ENCODE peak calls at places on chromosomes 11 and 22, in five cellular contexts. One of them, this sample, is unnamed.

GRCh38 chr11:27373856-27374602 is 11.0 kb upstream of the CCDC34 start:
- DNase-seq in SK-N-SH: no peak
- DNase-seq in Peyer's patch: no peak
- DNase-seq in lung: no peak
- DNase-seq in hepatocyte: no peak
- DNase-seq in this sample: no peak

GRCh38 chr11:35006389-35007128 is 90.1 kb downstream of the PDHX start:
- DNase-seq in lung: no peak
- DNase-seq in hepatocyte: no peak
- DNase-seq in SK-N-SH: no peak
- DNase-seq in Peyer's patch: no peak
- DNase-seq in this sample: no peak

GRCh38 chr11:74838188-74838587 is 89.5 kb downstream of the RNF169 start:
- DNase-seq in lung: peak; percentile 5
- DNase-seq in SK-N-SH: no peak
- DNase-seq in hepatocyte: no peak
- DNase-seq in Peyer's patch: no peak
- DNase-seq in this sample: no peak

GRCh38 chr11:65121447-65121864 is 478 bp downstream of the FAU start:
- DNase-seq in SK-N-SH: no peak
- DNase-seq in Peyer's patch: peak; percentile 74
- DNase-seq in hepatocyte: peak; percentile 72
- DNase-seq in lung: no peak
- DNase-seq in this sample: peak; percentile 61

GRCh38 chr22:43471186-43471585 is 59.4 kb downstream of the MPPED1 start:
- DNase-seq in SK-N-SH: no peak
- DNase-seq in hepatocyte: no peak
- DNase-seq in Peyer's patch: no peak
- DNase-seq in lung: no peak
- DNase-seq in this sample: no peak

GRCh38 chr22:31350410-31350863 is 4.3 kb upstream of the PATZ1 start:
- DNase-seq in SK-N-SH: peak; percentile 89
- DNase-seq in Peyer's patch: no peak
- DNase-seq in hepatocyte: peak; percentile 58
- DNase-seq in lung: no peak
- DNase-seq in this sample: no peak

GRCh38 chr22:28207281-28208030 is 288.4 kb upstream of the PITPNB start:
- DNase-seq in hepatocyte: no peak
- DNase-seq in Peyer's patch: no peak
- DNase-seq in SK-N-SH: no peak
- DNase-seq in lung: no peak
- DNase-seq in this sample: no peak

GRCh38 chr11:71203681-71204080 is 48.7 kb downstream of the SHANK2 start:
- DNase-seq in Peyer's patch: peak; percentile 38
- DNase-seq in lung: no peak
- DNase-seq in SK-N-SH: no peak
- DNase-seq in hepatocyte: no peak
- DNase-seq in this sample: peak; percentile 21

GRCh38 chr11:89293966-89294679 is 116.4 kb downstream of the TYR start:
- DNase-seq in hepatocyte: peak; percentile 11
- DNase-seq in Peyer's patch: peak; percentile 38
- DNase-seq in SK-N-SH: no peak
- DNase-seq in lung: no peak
- DNase-seq in this sample: peak; percentile 23

GRCh38 chr22:44365832-44366231 is 53.1 kb upstream of the SHISAL1 start:
- DNase-seq in Peyer's patch: peak; percentile 13
- DNase-seq in lung: no peak
- DNase-seq in SK-N-SH: no peak
- DNase-seq in hepatocyte: no peak
- DNase-seq in this sample: peak; percentile 12

GRCh38 chr22:28151241-28151640 is 232.2 kb upstream of the PITPNB start:
- DNase-seq in SK-N-SH: no peak
- DNase-seq in Peyer's patch: no peak
- DNase-seq in hepatocyte: peak; percentile 30
- DNase-seq in lung: no peak
- DNase-seq in this sample: no peak

GRCh38 chr22:19446603-19447387 is 716 bp downstream of the C22orf39 start:
- DNase-seq in SK-N-SH: no peak
- DNase-seq in Peyer's patch: no peak
- DNase-seq in hepatocyte: no peak
- DNase-seq in lung: no peak
- DNase-seq in this sample: no peak

GRCh38 chr11:79273781-79274180 is 167.0 kb downstream of the TENM4 start:
- DNase-seq in lung: no peak
- DNase-seq in hepatocyte: no peak
- DNase-seq in Peyer's patch: no peak
- DNase-seq in SK-N-SH: no peak
- DNase-seq in this sample: no peak

GRCh38 chr11:8387693-8388092 is 124.0 kb upstream of the LMO1 start:
- DNase-seq in lung: no peak
- DNase-seq in SK-N-SH: no peak
- DNase-seq in Peyer's patch: no peak
- DNase-seq in hepatocyte: no peak
- DNase-seq in this sample: no peak

GRCh38 chr11:12494699-12495098 is 117.3 kb downstream of the PARVA start:
- DNase-seq in lung: no peak
- DNase-seq in SK-N-SH: no peak
- DNase-seq in Peyer's patch: no peak
- DNase-seq in hepatocyte: no peak
- DNase-seq in this sample: no peak

GRCh38 chr22:45493286-45493771 is 9.4 kb upstream of the FBLN1 start:
- DNase-seq in hepatocyte: no peak
- DNase-seq in Peyer's patch: no peak
- DNase-seq in lung: no peak
- DNase-seq in SK-N-SH: peak; percentile 5
- DNase-seq in this sample: no peak

GRCh38 chr11:60844045-60844869 is 2.3 kb downstream of the CCDC86 start:
- DNase-seq in hepatocyte: no peak
- DNase-seq in lung: no peak
- DNase-seq in SK-N-SH: no peak
- DNase-seq in Peyer's patch: no peak
- DNase-seq in this sample: no peak

GRCh38 chr11:130151196-130151595 is 8.4 kb upstream of the ST14 start:
- DNase-seq in lung: no peak
- DNase-seq in SK-N-SH: no peak
- DNase-seq in hepatocyte: no peak
- DNase-seq in Peyer's patch: no peak
- DNase-seq in this sample: no peak

GRCh38 chr11:18749681-18750319 is 23.8 kb upstream of the IGSF22 start:
- DNase-seq in SK-N-SH: peak; percentile 38
- DNase-seq in hepatocyte: peak; percentile 50
- DNase-seq in lung: no peak
- DNase-seq in Peyer's patch: no peak
- DNase-seq in this sample: no peak

GRCh38 chr22:24076091-24076867 is 65.2 kb downstream of the CABIN1 start:
- DNase-seq in hepatocyte: no peak
- DNase-seq in Peyer's patch: no peak
- DNase-seq in SK-N-SH: no peak
- DNase-seq in lung: no peak
- DNase-seq in this sample: no peak

GRCh38 chr11:93490996-93491618 is 52.1 kb downstream of the SMCO4 start:
- DNase-seq in Peyer's patch: no peak
- DNase-seq in hepatocyte: no peak
- DNase-seq in lung: no peak
- DNase-seq in SK-N-SH: no peak
- DNase-seq in this sample: no peak

GRCh38 chr22:45318168-45318557 is 8.4 kb downstream of the FAM118A start:
- DNase-seq in lung: peak; percentile 56
- DNase-seq in SK-N-SH: peak; percentile 75
- DNase-seq in Peyer's patch: no peak
- DNase-seq in hepatocyte: peak; percentile 84
- DNase-seq in this sample: no peak

GRCh38 chr11:118211006-118211405 is 13.8 kb downstream of the JAML start:
- DNase-seq in lung: no peak
- DNase-seq in Peyer's patch: no peak
- DNase-seq in hepatocyte: no peak
- DNase-seq in SK-N-SH: no peak
- DNase-seq in this sample: no peak

DNA sequence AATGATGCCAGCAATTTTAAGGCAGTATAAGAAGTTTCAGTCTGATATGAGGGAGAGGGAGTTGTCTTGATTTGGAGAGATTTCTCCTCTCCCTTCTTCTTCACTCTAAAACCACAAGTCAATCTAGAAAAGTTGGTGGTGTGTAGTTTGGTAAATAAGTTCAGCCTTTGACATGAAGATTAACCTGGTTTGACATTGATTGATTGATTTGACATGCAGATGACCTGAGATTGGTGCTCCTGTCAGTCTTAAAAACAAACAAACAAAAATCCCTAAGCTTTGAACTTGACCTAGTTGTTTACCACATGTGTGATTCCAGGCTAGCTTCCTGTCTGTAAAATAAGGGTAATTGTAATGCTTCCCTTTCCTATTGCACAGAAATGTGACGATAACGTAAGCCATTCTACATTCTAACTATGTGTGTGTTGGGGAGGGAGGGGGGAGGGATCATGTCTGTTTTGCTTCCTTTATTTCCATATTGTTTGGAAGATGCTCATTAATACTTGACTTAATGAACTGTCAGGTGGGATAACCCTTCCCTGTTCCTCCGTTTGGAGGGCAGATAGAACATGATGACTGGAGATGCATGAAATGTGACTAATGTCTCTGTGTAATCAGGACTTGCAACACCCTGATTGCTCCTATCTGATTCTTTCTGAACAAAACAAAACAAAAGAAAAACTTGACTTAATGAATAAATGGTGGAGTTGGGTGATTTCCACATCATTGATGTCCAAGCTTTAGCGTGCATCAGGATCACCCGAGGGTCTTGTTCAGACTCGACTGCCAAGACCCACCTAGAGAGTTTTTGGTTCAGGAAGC is 106.0 kb upstream of the CLMP start:
- DNase-seq in Peyer's patch: no peak
- DNase-seq in SK-N-SH: no peak
- DNase-seq in hepatocyte: no peak
- DNase-seq in lung: no peak
- DNase-seq in this sample: no peak
- H3K4me3 ChIP-seq in Peyer's patch: peak overlapping the region; percentile 52
- H3K4me3 ChIP-seq in SK-N-SH: no peak overlapping the region
- H3K4me3 ChIP-seq in hepatocyte: no peak overlapping the region
- H3K4me3 ChIP-seq in lung: no peak overlapping the region
- H3K4me3 ChIP-seq in this sample: no peak overlapping the region

GRCh38 chr11:66317766-66318575 is 1.1 kb upstream of the CD248 start:
- DNase-seq in lung: peak; percentile 60
- DNase-seq in SK-N-SH: peak; percentile 69
- DNase-seq in hepatocyte: peak; percentile 82
- DNase-seq in Peyer's patch: no peak
- DNase-seq in this sample: no peak
- H3K4me3 ChIP-seq in lung: no peak overlapping the region
- H3K4me3 ChIP-seq in SK-N-SH: no peak overlapping the region
- H3K4me3 ChIP-seq in hepatocyte: no peak overlapping the region
- H3K4me3 ChIP-seq in Peyer's patch: no peak overlapping the region
- H3K4me3 ChIP-seq in this sample: no peak overlapping the region

GRCh38 chr11:122103366-122103765 is 12.6 kb downstream of the BLID start:
- DNase-seq in SK-N-SH: no peak
- DNase-seq in Peyer's patch: no peak
- DNase-seq in hepatocyte: no peak
- DNase-seq in lung: no peak
- DNase-seq in this sample: no peak
- H3K4me3 ChIP-seq in SK-N-SH: no peak overlapping the region
- H3K4me3 ChIP-seq in Peyer's patch: no peak overlapping the region
- H3K4me3 ChIP-seq in hepatocyte: no peak overlapping the region
- H3K4me3 ChIP-seq in lung: no peak overlapping the region
- H3K4me3 ChIP-seq in this sample: no peak overlapping the region

GRCh38 chr22:50481440-50482106 is at the start of gene ADM2:
- DNase-seq in SK-N-SH: peak; percentile 91
- DNase-seq in hepatocyte: peak; percentile 73
- DNase-seq in lung: no peak
- DNase-seq in Peyer's patch: peak; percentile 70
- DNase-seq in this sample: peak; percentile 82
- H3K4me3 ChIP-seq in SK-N-SH: peak within 1 kb of the TSS; percentile 48
- H3K4me3 ChIP-seq in hepatocyte: peak within 1 kb of the TSS; percentile 52
- H3K4me3 ChIP-seq in lung: peak within 1 kb of the TSS; percentile 29
- H3K4me3 ChIP-seq in Peyer's patch: peak within 1 kb of the TSS; percentile 94
- H3K4me3 ChIP-seq in this sample: peak within 1 kb of the TSS; percentile 51

DNA sequence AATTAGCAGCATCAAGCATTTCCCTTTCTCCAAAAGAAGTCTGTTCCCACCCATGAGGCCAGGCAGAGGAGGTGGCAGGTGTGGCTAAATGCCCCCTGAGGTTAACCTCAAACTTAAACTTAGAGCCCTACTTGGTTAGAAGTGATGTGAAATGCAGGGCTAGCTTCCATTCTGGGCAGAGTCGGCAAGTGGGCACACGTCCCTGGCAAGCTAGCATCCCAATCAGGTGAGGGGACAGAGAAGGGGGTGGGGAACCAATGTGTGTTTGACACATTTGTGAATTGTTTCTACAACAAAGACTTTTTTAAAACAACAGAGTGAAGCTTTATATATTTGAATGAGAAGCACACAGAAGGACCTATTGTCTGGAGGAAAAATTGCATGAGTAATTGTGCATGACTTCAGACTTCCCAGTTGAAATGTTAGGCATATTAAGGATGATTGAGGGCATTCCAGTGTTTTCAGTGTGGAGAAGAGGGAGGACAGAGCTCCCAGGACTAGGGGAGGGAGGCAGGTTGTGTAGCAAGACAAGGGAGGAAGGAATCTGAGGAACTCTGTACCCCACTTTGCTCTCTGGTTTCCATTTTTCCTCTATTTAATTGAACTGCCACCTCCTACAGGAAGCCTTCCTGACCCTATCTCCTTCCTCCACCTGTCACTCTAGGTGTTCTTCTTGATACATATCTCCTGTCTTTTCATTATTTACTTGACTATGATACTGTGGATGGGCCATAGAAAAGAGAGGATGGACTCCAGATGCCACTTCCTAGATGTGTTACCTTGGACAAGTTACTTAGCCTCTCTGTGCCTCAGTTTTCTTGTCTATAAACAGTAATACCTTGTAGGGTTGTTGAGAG is 83.3 kb upstream of the PICALM start:
- DNase-seq in SK-N-SH: no peak
- DNase-seq in lung: no peak
- DNase-seq in Peyer's patch: no peak
- DNase-seq in hepatocyte: no peak
- DNase-seq in this sample: peak; percentile 19
- H3K4me3 ChIP-seq in SK-N-SH: no peak overlapping the region
- H3K4me3 ChIP-seq in lung: no peak overlapping the region
- H3K4me3 ChIP-seq in Peyer's patch: no peak overlapping the region
- H3K4me3 ChIP-seq in hepatocyte: no peak overlapping the region
- H3K4me3 ChIP-seq in this sample: no peak overlapping the region

This sample was measured in pancreas.